ENCODE peak calls at places on chromosomes 16 and 17, in seven cellular contexts. C is cardiac muscle cell; V is A549; A is AG04450; F is ascending aorta; T is CD4-positive, CD25-positive, alpha-beta regulatory T cell; O is gastrocnemius medialis. D is an unnamed sample.
A peak's percentile ranks its signal among the peaks of the same experiment; 100 is the strongest.

GRCh38 chr17:27762527-27763305 is 37.6 kb downstream of the NOS2 start:
- DNase-seq in V (no peak), T (no peak), F (no peak), C (peak; percentile 74), O (no peak), A (no peak), D (peak; percentile 35)

GRCh38 chr16:87407511-87408112 is 15.5 kb downstream of the MAP1LC3B start:
- DNase-seq in V (no peak), T (no peak), F (no peak), O (peak; percentile 26), C (no peak), A (no peak), D (peak; percentile 84)

GRCh38 chr17:77076046-77076882 is 64.5 kb upstream of the SEC14L1 start:
- DNase-seq in O (no peak), F (no peak), A (no peak), V (no peak), C (no peak), T (no peak), D (no peak)

GRCh38 chr16:27651299-27651698 is 101.4 kb downstream of the KATNIP start:
- DNase-seq in V (no peak), A (no peak), T (no peak), C (no peak), O (no peak), F (no peak), D (no peak)

GRCh38 chr17:44159519-44160210 is 10.8 kb upstream of the ASB16 start:
- DNase-seq in V (no peak), O (no peak), A (no peak), T (peak; percentile 47), F (no peak), C (peak; percentile 23), D (no peak)

GRCh38 chr16:84810518-84811273 is 9.1 kb upstream of the CRISPLD2 start:
- DNase-seq in V (no peak), F (no peak), C (no peak), O (no peak), T (no peak), A (no peak), D (peak; percentile 18)

GRCh38 chr17:60631119-60631518 is 31.1 kb downstream of the PPM1D start:
- DNase-seq in V (no peak), A (no peak), C (no peak), F (no peak), O (no peak), T (no peak), D (no peak)

GRCh38 chr16:65524997-65525396 is 403.1 kb upstream of the CDH11 start:
- DNase-seq in T (no peak), V (no peak), C (no peak), O (no peak), A (peak; percentile 67), F (no peak), D (no peak)

GRCh38 chr16:24073321-24073720 is 182.8 kb upstream of the CACNG3 start:
- DNase-seq in O (no peak), A (no peak), V (no peak), F (no peak), C (no peak), T (no peak), D (no peak)

DNA sequence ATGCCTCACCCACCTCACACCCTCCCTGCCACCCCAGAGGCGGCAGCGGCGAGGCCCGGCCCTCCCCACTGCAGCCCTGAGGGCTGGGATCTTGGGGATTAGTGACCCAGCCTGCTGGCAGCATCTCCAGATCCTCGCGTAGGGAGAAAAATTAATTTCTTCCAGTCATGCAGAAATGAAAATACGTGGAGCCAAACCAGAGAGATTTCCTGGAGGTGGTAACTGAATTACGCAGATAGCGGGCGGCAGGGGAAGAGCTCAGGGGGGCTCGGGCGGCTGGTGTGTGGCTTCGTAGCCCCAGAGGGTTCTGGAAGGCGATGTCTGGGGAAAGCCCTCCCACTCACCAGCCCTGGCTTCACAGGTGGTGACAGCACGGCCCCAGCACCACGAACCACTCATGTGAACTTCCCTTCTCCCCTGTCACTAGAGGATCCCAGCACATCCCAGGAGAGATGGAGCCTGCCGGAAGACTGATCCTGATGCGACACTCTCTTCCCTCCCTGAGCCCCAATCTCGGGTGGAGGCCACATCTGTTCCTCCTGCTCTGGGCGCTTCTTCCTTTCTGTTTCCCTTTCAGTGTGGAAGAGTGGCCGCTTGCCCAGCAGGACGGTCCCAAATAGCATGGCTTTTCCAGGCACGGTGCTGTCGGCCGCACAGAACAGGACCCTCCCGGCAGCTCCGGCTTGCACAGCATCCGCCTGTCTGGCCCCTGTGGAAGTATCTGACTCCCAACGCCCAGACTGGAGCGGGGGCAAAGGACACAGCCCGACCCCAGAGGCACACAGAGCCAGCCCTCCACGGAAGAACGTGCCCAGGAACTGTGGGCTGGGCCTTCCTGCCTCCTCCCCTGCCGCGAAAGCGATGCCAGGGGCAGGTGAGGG is 37.8 kb downstream of the CBFA2T3 start:
- DNase-seq in C (no peak), O (no peak), F (no peak), A (no peak), V (no peak), T (no peak), D (no peak)
- H3K4me3 ChIP-seq in C (no peak overlapping the region), O (peak overlapping the region; percentile 59), F (peak overlapping the region; percentile 66), A (no peak overlapping the region), V (no peak overlapping the region), T (no peak overlapping the region), D (no peak overlapping the region)

GRCh38 chr17:4531988-4532736 is 23.0 kb downstream of the MYBBP1A start:
- DNase-seq in T (no peak), O (no peak), V (no peak), A (no peak), C (no peak), F (no peak), D (no peak)

GRCh38 chr17:4534515-4534914 is 20.7 kb downstream of the MYBBP1A start:
- DNase-seq in V (no peak), O (no peak), C (no peak), A (no peak), T (no peak), F (no peak), D (no peak)

GRCh38 chr17:4532860-4533521 is 22.2 kb downstream of the MYBBP1A start:
- DNase-seq in V (no peak), O (no peak), F (no peak), T (no peak), C (no peak), A (no peak), D (no peak)

GRCh38 chr17:4534928-4535666 is 20.1 kb downstream of the MYBBP1A start:
- DNase-seq in V (no peak), F (no peak), A (no peak), O (no peak), C (no peak), T (no peak), D (no peak)

GRCh38 chr17:4533522-4534502 is 21.4 kb downstream of the MYBBP1A start:
- DNase-seq in V (no peak), T (no peak), A (no peak), C (no peak), F (no peak), O (no peak), D (no peak)
- H3K9me3 ChIP-seq in V (no peaks in the 10 kb centered on the region), T (no peaks in the 10 kb centered on the region), A (no peaks in the 10 kb centered on the region), C (no peaks in the 10 kb centered on the region), F (no peaks in the 10 kb centered on the region), O (no peaks in the 10 kb centered on the region), D (no peaks in the 10 kb centered on the region)

GRCh38 chr16:82628741-82629140 is 2.0 kb downstream of the CDH13 start:
- DNase-seq in C (no peak), A (no peak), T (no peak), V (no peak), O (peak; percentile 24), F (no peak), D (no peak)
- H3K4me3 ChIP-seq in C (no peak overlapping the region), A (no peak overlapping the region), T (no peak overlapping the region), V (no peak overlapping the region), O (peak overlapping the region; percentile 61), F (peak overlapping the region; percentile 94), D (no peak overlapping the region)

GRCh38 chr16:88811600-88811849 is 203 bp downstream of the APRT start:
- DNase-seq in O (no peak), C (no peak), V (no peak), F (no peak), T (no peak), A (no peak), D (no peak)

GRCh38 chr16:88809676-88810165 is 2.0 kb downstream of the APRT start:
- DNase-seq in C (no peak), O (no peak), A (no peak), V (no peak), F (no peak), T (no peak), D (no peak)

GRCh38 chr16:88809068-88809675 is 2.6 kb downstream of the APRT start:
- DNase-seq in C (no peak), V (no peak), T (no peak), F (no peak), A (no peak), O (no peak), D (no peak)

GRCh38 chr16:88810868-88811599 is 694 bp downstream of the APRT start:
- DNase-seq in V (peak; percentile 41), T (peak; percentile 68), C (peak; percentile 83), F (peak; percentile 26), A (peak; percentile 39), O (peak; percentile 59), D (peak; percentile 63)

GRCh38 chr16:88810166-88810867 is 1.4 kb downstream of the APRT start:
- DNase-seq in O (no peak), V (no peak), A (no peak), F (no peak), C (no peak), T (no peak), D (no peak)
- H3K9me3 ChIP-seq in O (no peaks in the 10 kb centered on the region), V (no peaks in the 10 kb centered on the region), A (no peaks in the 10 kb centered on the region), F (no peaks in the 10 kb centered on the region), C (no peaks in the 10 kb centered on the region), T (no peaks in the 10 kb centered on the region), D (no peaks in the 10 kb centered on the region)

DNA sequence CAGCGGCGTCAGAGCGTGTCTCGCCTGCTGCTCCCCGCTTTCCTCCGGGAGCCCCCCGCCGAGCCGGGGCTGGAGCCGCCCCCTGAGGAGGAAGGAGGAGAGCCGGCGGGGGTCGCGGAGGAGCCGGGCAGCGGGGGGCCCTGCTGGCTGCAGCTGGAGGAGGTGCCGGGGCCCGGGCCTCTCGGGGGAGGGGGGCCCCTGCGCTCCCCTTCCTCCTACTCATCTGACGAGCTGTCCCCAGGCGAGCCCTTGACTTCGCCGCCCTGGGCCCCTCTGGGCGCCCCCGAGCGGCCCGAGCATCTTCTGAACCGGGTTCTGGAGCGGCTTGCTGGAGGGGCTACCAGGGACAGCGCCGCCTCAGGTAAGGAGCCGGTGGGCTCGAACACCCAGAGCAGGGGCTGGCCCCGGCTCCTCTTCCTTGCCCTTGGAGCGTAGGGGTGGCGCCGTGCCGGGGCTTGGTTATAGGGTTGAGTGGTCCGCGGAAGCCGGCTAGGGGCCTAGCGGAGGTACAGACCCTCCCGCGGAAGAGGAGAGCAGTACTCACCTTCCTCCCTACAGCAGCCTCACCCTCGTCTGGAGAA is 841 bp downstream of the RAPGEFL1 start:
- DNase-seq in O (no peak), A (no peak), V (no peak), T (no peak), C (peak; percentile 39), F (no peak), D (no peak)
- H3K4me3 ChIP-seq in O (no peak overlapping the region), A (no peak overlapping the region), V (no peak overlapping the region), T (no peak overlapping the region), C (peak overlapping the region; percentile 41), F (peak overlapping the region; percentile 72), D (no peak overlapping the region)

GRCh38 chr16:77403732-77404131 is 31.1 kb downstream of the ADAMTS18 start:
- DNase-seq in F (no peak), A (no peak), V (no peak), T (no peak), C (no peak), O (no peak), D (no peak)
- H3K9me3 ChIP-seq in F (peaks cover 3% of the 10 kb centered on the region), A (no peaks in the 10 kb centered on the region), V (peaks cover 9% of the 10 kb centered on the region), T (no peaks in the 10 kb centered on the region), C (no peaks in the 10 kb centered on the region), O (no peaks in the 10 kb centered on the region), D (no peaks in the 10 kb centered on the region)

GRCh38 chr16:1917665-1918111 is 527 bp downstream of the HS3ST6 start:
- DNase-seq in V (no peak), C (peak; percentile 30), T (no peak), O (no peak), F (no peak), A (no peak), D (no peak)
- H3K4me3 ChIP-seq in V (peak overlapping the region; percentile 49), C (no peak overlapping the region), T (no peak overlapping the region), O (no peak overlapping the region), F (no peak overlapping the region), A (no peak overlapping the region), D (no peak overlapping the region)

D was measured in MM.1S.